ENCODE peak calls at places on chromosomes 13 and 19, in four cellular contexts. F is colonic mucosa, Y is tibial nerve, K is heart right ventricle. O is an unnamed sample. For H3K36me3, the result is how much of the 10 kb centered on the place peaks cover.

GRCh38 chr13:46633416-46633815 is 80.4 kb downstream of the LRCH1 start:
- DNase-seq in K (no peak), Y (no peak), F (no peak), O (peak)

GRCh38 chr19:41218615-41219507 is at the start of gene AXL:
- DNase-seq in Y (peak), K (peak), F (peak), O (peak)

GRCh38 chr19:56295531-56296455 is 18.8 kb downstream of the ZSCAN5A start:
- DNase-seq in Y (no peak), K (no peak), F (no peak), O (no peak)

GRCh38 chr13:94346261-94347019 is 133.0 kb downstream of the DCT start:
- DNase-seq in F (no peak), Y (no peak), K (no peak), O (no peak)

GRCh38 chr13:23865065-23865464 is 24.1 kb downstream of the MIPEP start:
- DNase-seq in K (no peak), F (no peak), Y (no peak), O (no peak)

GRCh38 chr19:11587302-11587972 is 9.8 kb upstream of the ZNF627 start:
- DNase-seq in K (peak), F (peak), Y (peak), O (peak)

GRCh38 chr19:38061294-38061693 is 154.3 kb downstream of the SIPA1L3 start:
- DNase-seq in Y (no peak), F (no peak), K (no peak), O (no peak)

GRCh38 chr13:75482070-75482819 is at the start of gene TBC1D4:
- DNase-seq in F (peak), K (peak), Y (peak), O (peak)

GRCh38 chr13:24033527-24034302 is 126.8 kb upstream of the SPATA13 start:
- DNase-seq in Y (no peak), K (no peak), F (no peak), O (no peak)

GRCh38 chr13:114071991-114072390 is 60.4 kb downstream of the RASA3 start:
- DNase-seq in F (no peak), K (no peak), Y (no peak), O (no peak)

DNA sequence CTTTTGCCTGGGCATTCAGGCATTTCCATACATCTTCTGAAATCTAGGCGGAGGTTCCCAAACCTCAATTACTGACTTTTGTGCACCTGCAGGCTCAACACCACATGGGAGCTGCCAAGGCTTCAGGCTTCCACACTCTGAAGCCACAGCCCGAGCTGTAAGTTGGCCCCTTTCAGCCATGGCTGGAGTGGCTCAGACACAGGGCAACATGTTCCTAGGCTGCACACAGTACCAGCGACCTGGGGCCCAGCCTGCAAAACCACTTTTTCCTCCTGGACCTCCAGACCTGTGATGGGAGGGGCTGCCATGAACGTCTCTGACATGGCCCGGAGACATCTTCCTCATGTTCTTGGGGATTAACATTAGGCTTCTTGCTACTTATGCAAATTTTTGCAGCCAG is 1558.2 kb upstream of the PCDH20 start:
- DNase-seq in K (no peak), Y (no peak), F (no peak), O (no peak)
- H3K4me3 ChIP-seq in K (no peak), Y (no peak), F (no peak), O (no peak)

GRCh38 chr13:102878491-102878890 is 32.7 kb downstream of the ERCC5 start:
- DNase-seq in Y (no peak), K (no peak), F (no peak), O (no peak)

GRCh38 chr13:102877285-102877684 is 31.5 kb downstream of the ERCC5 start:
- DNase-seq in F (no peak), K (no peak), Y (no peak), O (no peak)

GRCh38 chr13:102879793-102880499 is 34.1 kb downstream of the ERCC5 start:
- DNase-seq in K (no peak), Y (no peak), F (no peak), O (no peak)

DNA sequence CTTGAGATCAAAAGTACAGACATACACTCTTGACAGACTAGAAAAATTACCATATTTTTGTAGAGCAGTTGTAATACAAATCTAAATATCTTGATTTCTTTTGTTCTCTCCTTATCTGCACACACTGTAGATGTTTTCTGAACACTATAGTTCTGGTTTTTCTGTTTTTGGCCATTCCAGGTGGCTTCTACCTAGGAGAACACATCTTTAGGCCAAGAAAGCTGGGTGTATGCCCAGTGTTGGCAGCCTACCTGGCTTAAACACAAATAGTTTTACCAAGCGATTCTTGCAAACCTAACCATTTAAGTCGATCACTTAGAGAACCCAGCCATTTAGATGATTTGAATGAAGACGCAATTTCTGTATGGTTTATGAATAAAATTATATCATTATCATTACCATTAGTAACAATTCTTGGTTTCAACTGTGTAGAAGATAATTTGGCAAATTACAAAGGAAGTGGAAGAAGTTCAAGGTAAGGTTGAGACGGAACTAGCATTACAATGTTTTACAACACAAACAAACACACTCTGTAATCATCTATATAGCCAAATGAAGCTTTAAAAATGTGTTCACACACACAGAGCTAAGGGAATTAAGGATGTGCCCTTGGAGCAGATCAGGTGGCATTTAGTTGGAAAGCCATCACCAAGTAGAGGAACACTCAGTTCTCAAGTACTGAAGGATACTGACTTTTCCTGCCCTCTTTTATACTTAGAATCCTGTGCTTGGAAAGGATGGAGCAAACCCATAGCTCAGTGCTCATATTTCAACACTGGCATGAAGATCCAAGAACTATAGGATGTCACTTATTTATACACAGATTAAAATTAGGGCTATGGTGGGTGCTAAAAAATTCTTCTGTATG is 36.2 kb downstream of the ERCC5 start:
- DNase-seq in K (no peak), Y (no peak), F (no peak), O (no peak)
- H3K36me3 ChIP-seq in K (under half), Y (under half), F (under half), O (under half)

GRCh38 chr19:43784981-43785808 is 4.4 kb upstream of the KCNN4 start:
- DNase-seq in F (peak), Y (peak), K (no peak), O (peak)
- H3K4me3 ChIP-seq in F (no peak), Y (no peak), K (no peak), O (no peak)

GRCh38 chr19:13078897-13079541 is 23.6 kb downstream of the LYL1 start:
- DNase-seq in Y (no peak), K (peak), F (peak), O (no peak)
- H3K36me3 ChIP-seq in Y (under half), K (under half), F (under half), O (half or more)

GRCh38 chr13:110330491-110331001 is 23.5 kb downstream of the COL4A2 start:
- DNase-seq in K (no peak), F (no peak), Y (no peak), O (no peak)

GRCh38 chr13:110329798-110330461 is 22.8 kb downstream of the COL4A2 start:
- DNase-seq in F (no peak), K (no peak), Y (no peak), O (no peak)

GRCh38 chr13:110327036-110327790 is 20.1 kb downstream of the COL4A2 start:
- DNase-seq in Y (no peak), F (no peak), K (no peak), O (no peak)

GRCh38 chr13:110328509-110328908 is 21.4 kb downstream of the COL4A2 start:
- DNase-seq in Y (no peak), F (no peak), K (no peak), O (no peak)

GRCh38 chr13:110329258-110329657 is 22.2 kb downstream of the COL4A2 start:
- DNase-seq in Y (no peak), F (no peak), K (no peak), O (no peak)
- H3K4me3 ChIP-seq in Y (no peak), F (no peak), K (no peak), O (no peak)

GRCh38 chr13:111853146-111853545 is 213.8 kb upstream of the SOX1 start:
- DNase-seq in Y (no peak), K (no peak), F (no peak), O (no peak)

GRCh38 chr13:111850976-111851375 is 216.0 kb upstream of the SOX1 start:
- DNase-seq in K (no peak), Y (no peak), F (no peak), O (no peak)

GRCh38 chr13:111852701-111853100 is 214.2 kb upstream of the SOX1 start:
- DNase-seq in K (no peak), F (no peak), Y (no peak), O (no peak)

GRCh38 chr13:111847964-111848363 is 219.0 kb upstream of the SOX1 start:
- DNase-seq in F (no peak), Y (no peak), K (no peak), O (no peak)

GRCh38 chr13:111850458-111850857 is 216.5 kb upstream of the SOX1 start:
- DNase-seq in K (no peak), Y (no peak), F (no peak), O (no peak)
- H3K36me3 ChIP-seq in K (under half), Y (under half), F (under half), O (under half)

GRCh38 chr19:39970674-39971379 is at the start of gene PSMC4:
- DNase-seq in F (peak), K (peak), Y (peak), O (peak)

GRCh38 chr19:39969266-39969665 is 1.7 kb upstream of the PSMC4 start:
- DNase-seq in F (peak), Y (no peak), K (no peak), O (no peak)

GRCh38 chr19:39968789-39969188 is 2.2 kb upstream of the PSMC4 start:
- DNase-seq in K (no peak), Y (no peak), F (peak), O (no peak)

GRCh38 chr19:39970424-39970673 is 616 bp upstream of the PSMC4 start:
- DNase-seq in K (no peak), F (no peak), Y (no peak), O (no peak)

GRCh38 chr19:39969681-39970423 is 1.1 kb upstream of the PSMC4 start:
- DNase-seq in Y (no peak), F (peak), K (no peak), O (no peak)
- H3K4me3 ChIP-seq in Y (peak), F (peak), K (peak), O (peak)

GRCh38 chr13:98896868-98897144 is 81.1 kb downstream of the DOCK9 start:
- DNase-seq in Y (no peak), F (no peak), K (no peak), O (no peak)
- H3K36me3 ChIP-seq in Y (under half), F (under half), K (half or more), O (under half)

O was measured in MG63.